ENCODE peak calls at places on chromosomes 7 and 10, in five cellular contexts. One of them, this sample, is unnamed.

GRCh38 chr10:11160982-11161554 is 143.4 kb downstream of the CELF2 start:
- DNase-seq in NCI-H1105: no peak
- DNase-seq in AG10803: no peak
- DNase-seq in astrocyte of the spinal cord: no peak
- DNase-seq in amniotic epithelial cell: no peak
- DNase-seq in this sample: no peak

GRCh38 chr7:15916666-15917388 is 230.3 kb upstream of the MEOX2 start:
- DNase-seq in NCI-H1105: no peak
- DNase-seq in astrocyte of the spinal cord: peak; percentile 44
- DNase-seq in AG10803: peak; percentile 43
- DNase-seq in amniotic epithelial cell: peak; percentile 65
- DNase-seq in this sample: no peak

GRCh38 chr10:16652154-16652553 is 130.5 kb upstream of the C1QL3 start:
- DNase-seq in AG10803: no peak
- DNase-seq in astrocyte of the spinal cord: no peak
- DNase-seq in amniotic epithelial cell: peak; percentile 78
- DNase-seq in NCI-H1105: no peak
- DNase-seq in this sample: no peak

GRCh38 chr7:140062118-140062527 is 628 bp downstream of the PARP12 start:
- DNase-seq in astrocyte of the spinal cord: peak; percentile 12
- DNase-seq in NCI-H1105: no peak
- DNase-seq in AG10803: no peak
- DNase-seq in amniotic epithelial cell: no peak
- DNase-seq in this sample: peak; percentile 52

GRCh38 chr7:83964318-83964717 is 230.3 kb downstream of the SEMA3A start:
- DNase-seq in astrocyte of the spinal cord: no peak
- DNase-seq in NCI-H1105: no peak
- DNase-seq in amniotic epithelial cell: no peak
- DNase-seq in AG10803: no peak
- DNase-seq in this sample: no peak

GRCh38 chr7:85483205-85483604 is 296.3 kb upstream of the SEMA3D start:
- DNase-seq in NCI-H1105: no peak
- DNase-seq in amniotic epithelial cell: peak; percentile 70
- DNase-seq in AG10803: peak; percentile 93
- DNase-seq in astrocyte of the spinal cord: peak; percentile 51
- DNase-seq in this sample: no peak

GRCh38 chr10:94069884-94070283 is 76.2 kb downstream of the PLCE1 start:
- DNase-seq in amniotic epithelial cell: peak; percentile 16
- DNase-seq in astrocyte of the spinal cord: no peak
- DNase-seq in NCI-H1105: no peak
- DNase-seq in AG10803: no peak
- DNase-seq in this sample: no peak

GRCh38 chr7:121385800-121386179 is 10.3 kb downstream of the FAM3C start:
- DNase-seq in AG10803: no peak
- DNase-seq in NCI-H1105: no peak
- DNase-seq in amniotic epithelial cell: no peak
- DNase-seq in astrocyte of the spinal cord: no peak
- DNase-seq in this sample: no peak

GRCh38 chr10:72334196-72334831 is 20.4 kb downstream of the DNAJB12 start:
- DNase-seq in AG10803: no peak
- DNase-seq in astrocyte of the spinal cord: peak; percentile 95
- DNase-seq in NCI-H1105: peak; percentile 88
- DNase-seq in amniotic epithelial cell: peak; percentile 91
- DNase-seq in this sample: no peak

GRCh38 chr7:106823631-106824030 is 41.5 kb upstream of the PIK3CG start:
- DNase-seq in NCI-H1105: no peak
- DNase-seq in amniotic epithelial cell: no peak
- DNase-seq in astrocyte of the spinal cord: no peak
- DNase-seq in AG10803: peak; percentile 20
- DNase-seq in this sample: no peak

GRCh38 chr7:1844956-1845390 is 174.9 kb downstream of the ELFN1 start:
- DNase-seq in amniotic epithelial cell: no peak
- DNase-seq in AG10803: no peak
- DNase-seq in astrocyte of the spinal cord: no peak
- DNase-seq in NCI-H1105: no peak
- DNase-seq in this sample: no peak

This sample was measured in CD8-positive, alpha-beta memory T cell.